ENCODE peak calls at places on chromosomes 11 and 22, in four cellular contexts. One of them, this sample, is unnamed.

GRCh38 chr22:20424553-20424936 is 13.1 kb downstream of the SCARF2 start:
- DNase-seq in tibial artery: no peak
- DNase-seq in heart right ventricle: no peak
- DNase-seq in breast epithelium: no peak
- DNase-seq in this sample: no peak

GRCh38 chr11:31262761-31263160 is 106.8 kb downstream of the DCDC1 start:
- DNase-seq in breast epithelium: no peak
- DNase-seq in tibial artery: no peak
- DNase-seq in heart right ventricle: no peak
- DNase-seq in this sample: no peak

GRCh38 chr11:121479355-121479754 is 26.6 kb upstream of the SORL1-AS1 start:
- DNase-seq in tibial artery: no peak
- DNase-seq in breast epithelium: no peak
- DNase-seq in heart right ventricle: no peak
- DNase-seq in this sample: no peak

GRCh38 chr11:36469063-36469462 is 41.0 kb downstream of the TRAF6 start:
- DNase-seq in breast epithelium: no peak
- DNase-seq in tibial artery: no peak
- DNase-seq in heart right ventricle: no peak
- DNase-seq in this sample: no peak

GRCh38 chr11:67420646-67421420 is 5.4 kb downstream of the CARNS1 start:
- DNase-seq in breast epithelium: peak; percentile 99
- DNase-seq in tibial artery: peak; percentile 93
- DNase-seq in heart right ventricle: peak; percentile 98
- DNase-seq in this sample: peak; percentile 100

GRCh38 chr11:23751280-23751679 is 745.6 kb upstream of the LUZP2 start:
- DNase-seq in tibial artery: no peak
- DNase-seq in heart right ventricle: no peak
- DNase-seq in breast epithelium: no peak
- DNase-seq in this sample: no peak

GRCh38 chr22:41447435-41448188 is 1.0 kb upstream of the TOB2 start:
- DNase-seq in tibial artery: peak; percentile 65
- DNase-seq in breast epithelium: peak; percentile 57
- DNase-seq in heart right ventricle: peak; percentile 79
- DNase-seq in this sample: peak; percentile 59

GRCh38 chr22:46936378-46936916 is 174.0 kb downstream of the TBC1D22A start:
- DNase-seq in heart right ventricle: no peak
- DNase-seq in breast epithelium: no peak
- DNase-seq in tibial artery: no peak
- DNase-seq in this sample: no peak

DNA sequence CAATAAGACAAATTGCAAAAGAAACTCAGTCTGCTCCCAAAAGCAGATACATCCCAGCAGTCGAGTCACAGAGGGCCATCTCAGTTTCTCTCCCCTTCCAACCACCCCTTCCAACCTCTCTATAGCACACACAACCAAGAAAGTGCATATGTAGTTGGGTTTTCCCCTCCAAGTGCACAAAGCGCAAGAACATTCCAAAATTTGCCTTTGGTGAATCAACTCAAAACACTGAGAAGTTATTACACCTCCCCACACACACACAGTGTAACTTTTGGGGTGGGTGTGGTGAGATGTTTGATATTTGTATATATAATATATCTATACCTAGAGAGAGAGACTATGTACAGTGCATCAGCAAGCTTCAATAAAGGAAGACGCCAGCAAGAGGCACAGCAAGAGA is 10.2 kb upstream of the SCN4B start:
- DNase-seq in breast epithelium: no peak
- DNase-seq in heart right ventricle: no peak
- DNase-seq in tibial artery: no peak
- DNase-seq in this sample: no peak
- TF ChIP-seq CTCF in breast epithelium: no peak
- TF ChIP-seq CTCF in heart right ventricle: no peak
- TF ChIP-seq CTCF in tibial artery: no peak
- TF ChIP-seq CTCF in this sample: no peak

DNA sequence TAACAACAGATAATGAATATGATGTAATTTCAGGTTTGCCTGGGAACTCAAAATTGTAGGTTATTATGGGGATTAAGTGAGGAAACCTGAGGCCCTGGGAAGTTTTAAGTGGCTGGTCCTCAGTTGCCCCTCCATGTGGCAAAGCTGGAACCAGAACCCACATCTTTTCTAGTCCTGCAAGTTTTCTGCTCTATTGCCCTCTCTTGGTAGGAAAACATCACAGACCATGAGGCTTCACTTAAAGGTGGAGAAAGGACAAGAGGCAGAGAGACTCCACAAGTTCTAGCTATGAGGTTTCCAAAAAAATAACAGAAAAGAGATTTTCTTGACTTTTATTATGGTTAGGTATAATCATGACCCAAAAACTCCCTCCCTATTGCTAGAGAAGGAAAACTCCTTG is 115.5 kb upstream of the DDI1 start:
- DNase-seq in heart right ventricle: no peak
- DNase-seq in breast epithelium: no peak
- DNase-seq in tibial artery: no peak
- DNase-seq in this sample: no peak
- TF ChIP-seq CTCF in heart right ventricle: no peak
- TF ChIP-seq CTCF in breast epithelium: no peak
- TF ChIP-seq CTCF in tibial artery: no peak
- TF ChIP-seq CTCF in this sample: no peak

GRCh38 chr22:29112680-29113079 is 39.8 kb downstream of the KREMEN1 start:
- DNase-seq in heart right ventricle: no peak
- DNase-seq in breast epithelium: no peak
- DNase-seq in tibial artery: no peak
- DNase-seq in this sample: no peak

GRCh38 chr22:29113329-29113728 is 40.5 kb downstream of the KREMEN1 start:
- DNase-seq in breast epithelium: no peak
- DNase-seq in tibial artery: no peak
- DNase-seq in heart right ventricle: no peak
- DNase-seq in this sample: no peak

GRCh38 chr22:29109853-29110252 is 37.0 kb downstream of the KREMEN1 start:
- DNase-seq in heart right ventricle: no peak
- DNase-seq in tibial artery: no peak
- DNase-seq in breast epithelium: no peak
- DNase-seq in this sample: no peak

GRCh38 chr22:29112102-29112501 is 39.3 kb downstream of the KREMEN1 start:
- DNase-seq in breast epithelium: no peak
- DNase-seq in tibial artery: no peak
- DNase-seq in heart right ventricle: no peak
- DNase-seq in this sample: no peak

DNA sequence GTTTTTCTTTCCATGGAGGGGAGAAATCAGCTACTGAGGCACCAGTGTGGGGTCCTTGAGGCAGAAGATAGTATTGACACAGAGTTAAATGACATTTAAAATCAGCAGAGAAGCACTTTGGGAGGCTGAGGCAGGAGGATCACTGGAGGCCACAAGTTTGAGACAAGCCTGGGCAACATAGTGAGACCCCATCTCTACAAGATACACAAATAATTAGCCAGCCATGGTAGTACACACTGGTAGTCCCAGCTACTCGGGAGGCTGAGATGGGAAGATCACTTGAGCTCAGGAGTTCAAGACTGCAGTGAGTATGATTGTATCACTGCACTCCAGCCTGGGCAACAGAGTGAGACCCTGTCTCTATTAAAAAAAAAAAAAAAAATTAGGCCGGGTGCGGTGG is 38.1 kb downstream of the KREMEN1 start:
- DNase-seq in breast epithelium: no peak
- DNase-seq in heart right ventricle: no peak
- DNase-seq in tibial artery: no peak
- DNase-seq in this sample: no peak
- TF ChIP-seq CTCF in breast epithelium: no peak
- TF ChIP-seq CTCF in heart right ventricle: no peak
- TF ChIP-seq CTCF in tibial artery: no peak
- TF ChIP-seq CTCF in this sample: no peak

GRCh38 chr11:86360775-86361395 is 13.8 kb upstream of the CCDC81 start:
- DNase-seq in heart right ventricle: no peak
- DNase-seq in tibial artery: no peak
- DNase-seq in breast epithelium: no peak
- DNase-seq in this sample: no peak
- TF ChIP-seq CTCF in heart right ventricle: no peak
- TF ChIP-seq CTCF in tibial artery: peak; percentile 32
- TF ChIP-seq CTCF in breast epithelium: no peak
- TF ChIP-seq CTCF in this sample: no peak

DNA sequence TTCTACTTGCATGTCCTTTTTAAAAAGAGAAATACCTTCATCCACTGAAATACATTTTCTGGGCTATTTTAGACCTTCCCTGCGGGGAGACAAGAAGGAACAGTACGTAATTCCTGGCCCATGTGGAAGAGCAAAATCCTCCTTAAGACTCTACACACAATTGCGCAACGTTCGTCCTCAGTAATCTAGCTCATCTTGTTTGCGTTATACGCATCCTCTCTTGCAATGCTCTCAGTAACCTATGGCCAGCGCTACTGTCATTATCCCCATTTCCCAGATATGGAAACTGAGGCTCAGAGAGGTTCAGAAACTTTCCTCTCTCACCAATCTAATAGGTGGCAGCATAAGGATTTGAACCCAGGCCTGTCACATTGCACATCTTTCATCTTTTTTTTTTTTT is 54.6 kb downstream of the RPUSD4 start:
- DNase-seq in heart right ventricle: no peak
- DNase-seq in breast epithelium: no peak
- DNase-seq in tibial artery: no peak
- DNase-seq in this sample: no peak
- TF ChIP-seq CTCF in heart right ventricle: no peak
- TF ChIP-seq CTCF in breast epithelium: no peak
- TF ChIP-seq CTCF in tibial artery: no peak
- TF ChIP-seq CTCF in this sample: no peak

DNA sequence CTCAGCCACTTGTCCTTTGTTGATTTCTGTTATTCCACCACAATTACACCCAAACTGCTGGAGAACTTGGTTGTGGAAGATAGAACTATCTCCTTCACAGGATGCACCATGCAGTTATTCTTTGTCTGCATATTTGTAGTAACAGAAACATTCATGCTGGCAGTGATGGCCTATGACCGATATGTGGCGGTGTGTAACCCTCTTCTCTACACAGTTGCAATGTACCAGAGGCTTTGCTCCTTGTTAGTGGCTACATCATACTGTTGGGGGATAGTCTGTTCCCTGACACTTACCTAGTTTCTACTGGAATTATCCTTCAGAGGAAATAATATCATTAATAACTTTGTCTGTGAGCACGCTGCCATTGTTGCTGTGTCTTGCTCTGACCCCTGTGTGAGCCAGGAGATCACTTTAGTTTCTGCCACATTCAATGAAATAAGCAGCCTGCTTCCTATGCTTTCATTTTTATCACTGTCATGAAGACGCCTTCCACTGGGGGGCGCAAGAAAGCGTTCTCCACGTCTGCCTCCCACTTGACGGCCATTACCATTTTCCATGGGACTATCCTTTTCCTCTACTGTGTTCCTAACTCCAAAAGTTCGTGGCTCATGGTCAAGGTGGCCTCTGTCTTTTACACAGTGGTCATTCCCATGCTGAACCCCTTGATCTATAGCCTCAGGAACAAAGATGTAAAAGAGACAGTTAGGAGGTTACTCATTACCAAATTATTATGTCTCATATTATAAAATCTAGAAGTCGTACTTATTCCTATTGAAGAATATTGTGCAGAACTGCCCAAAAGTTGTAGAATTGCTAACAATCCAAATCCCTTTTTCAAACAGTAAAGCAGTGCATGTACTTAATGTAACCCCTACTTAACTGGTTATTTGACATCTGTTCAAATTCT is 53.2 kb downstream of the OR4C6 start:
- DNase-seq in tibial artery: no peak
- DNase-seq in breast epithelium: no peak
- DNase-seq in heart right ventricle: no peak
- DNase-seq in this sample: no peak
- TF ChIP-seq CTCF in tibial artery: no peak
- TF ChIP-seq CTCF in breast epithelium: no peak
- TF ChIP-seq CTCF in heart right ventricle: no peak
- TF ChIP-seq CTCF in this sample: peak; percentile 26

GRCh38 chr22:35411112-35411511 is 11.2 kb downstream of the MCM5 start:
- DNase-seq in breast epithelium: no peak
- DNase-seq in heart right ventricle: no peak
- DNase-seq in tibial artery: no peak
- DNase-seq in this sample: peak; percentile 76
- TF ChIP-seq CTCF in breast epithelium: no peak
- TF ChIP-seq CTCF in heart right ventricle: no peak
- TF ChIP-seq CTCF in tibial artery: no peak
- TF ChIP-seq CTCF in this sample: peak; percentile 55

GRCh38 chr22:44834065-44834464 is 81.7 kb downstream of the ARHGAP8 start:
- DNase-seq in breast epithelium: no peak
- DNase-seq in tibial artery: no peak
- DNase-seq in heart right ventricle: no peak
- DNase-seq in this sample: no peak

GRCh38 chr22:44827666-44828065 is 75.3 kb downstream of the ARHGAP8 start:
- DNase-seq in tibial artery: no peak
- DNase-seq in heart right ventricle: no peak
- DNase-seq in breast epithelium: no peak
- DNase-seq in this sample: no peak

GRCh38 chr22:44828193-44828592 is 75.8 kb downstream of the ARHGAP8 start:
- DNase-seq in tibial artery: no peak
- DNase-seq in heart right ventricle: no peak
- DNase-seq in breast epithelium: no peak
- DNase-seq in this sample: peak; percentile 69

GRCh38 chr22:44837481-44837880 is 85.1 kb downstream of the ARHGAP8 start:
- DNase-seq in heart right ventricle: no peak
- DNase-seq in breast epithelium: no peak
- DNase-seq in tibial artery: no peak
- DNase-seq in this sample: no peak

DNA sequence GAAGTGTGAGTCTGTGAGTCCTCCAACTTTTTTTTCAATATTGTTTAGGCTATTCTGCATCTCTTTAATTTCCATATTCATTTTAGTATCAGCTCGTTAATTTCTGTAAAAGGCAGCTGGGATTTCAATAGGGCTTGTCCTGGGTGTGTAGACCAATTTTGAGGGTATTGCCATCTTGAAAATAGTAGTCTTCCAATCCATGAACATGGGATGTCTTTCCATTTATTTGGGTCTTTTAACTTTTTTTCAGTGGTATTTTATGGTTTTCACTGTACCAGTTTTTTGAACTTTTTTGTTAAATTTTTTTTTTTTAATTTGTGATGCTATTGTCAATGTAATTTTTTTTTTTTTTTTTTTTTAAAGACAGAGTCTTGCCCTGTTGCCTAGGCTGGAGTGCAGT is 79.5 kb downstream of the ARHGAP8 start:
- DNase-seq in tibial artery: no peak
- DNase-seq in heart right ventricle: no peak
- DNase-seq in breast epithelium: no peak
- DNase-seq in this sample: no peak
- TF ChIP-seq CTCF in tibial artery: no peak
- TF ChIP-seq CTCF in heart right ventricle: no peak
- TF ChIP-seq CTCF in breast epithelium: no peak
- TF ChIP-seq CTCF in this sample: no peak